ENCODE peak calls at places on chromosome 18, in seven cellular contexts. F is uterus; W is mucosa of descending colon; B is heart right ventricle; V is PC-9; C is fibroblast of lung; Z is CD8-positive, alpha-beta T cell. Y is an unnamed sample.

GRCh38 chr18:9874730-9875129 is 11.0 kb upstream of the TXNDC2 start:
- DNase-seq in F (no peak), W (no peak), B (no peak), V (no peak), C (no peak), Z (no peak), Y (no peak)

GRCh38 chr18:50401888-50402287 is 27.0 kb downstream of the SKA1 start:
- DNase-seq in F (no peak), W (peak; percentile 71), B (peak; percentile 29), V (peak; percentile 40), C (peak; percentile 9), Z (no peak), Y (no peak)

GRCh38 chr18:61893304-61893970 is 630 bp upstream of the RNF152 start:
- DNase-seq in F (peak; percentile 62), W (peak; percentile 72), B (peak; percentile 45), V (no peak), C (peak; percentile 48), Z (no peak), Y (peak; percentile 63)

GRCh38 chr18:74803769-74804168 is 206.1 kb downstream of the ZNF407 start:
- DNase-seq in F (no peak), W (no peak), B (no peak), V (no peak), C (no peak), Z (no peak), Y (no peak)

GRCh38 chr18:37501136-37501535 is 64.5 kb downstream of the CELF4 start:
- DNase-seq in F (no peak), W (no peak), B (no peak), V (no peak), C (no peak), Z (no peak), Y (no peak)

GRCh38 chr18:33034941-33035340 is 262.1 kb upstream of the KLHL14 start:
- DNase-seq in F (no peak), W (no peak), B (no peak), V (no peak), C (peak; percentile 75), Z (no peak), Y (no peak)

GRCh38 chr18:60018801-60019462 is 119.1 kb downstream of the PMAIP1 start:
- DNase-seq in F (no peak), W (no peak), B (no peak), V (no peak), C (peak; percentile 71), Z (no peak), Y (no peak)

GRCh38 chr18:27164905-27165304 is 20.2 kb downstream of the CHST9 start:
- DNase-seq in F (no peak), W (no peak), B (no peak), V (no peak), C (no peak), Z (no peak), Y (no peak)

GRCh38 chr18:3526421-3527354 is 76.7 kb downstream of the TGIF1 start:
- DNase-seq in F (no peak), W (no peak), B (no peak), V (no peak), C (peak; percentile 86), Z (no peak), Y (no peak)

GRCh38 chr18:39173022-39173421 is 1607.4 kb upstream of the CELF4 start:
- DNase-seq in F (no peak), W (no peak), B (no peak), V (no peak), C (peak; percentile 9), Z (no peak), Y (no peak)

GRCh38 chr18:2083691-2084090 is 487.6 kb downstream of the METTL4 start:
- DNase-seq in F (no peak), W (no peak), B (no peak), V (no peak), C (no peak), Z (no peak), Y (no peak)

GRCh38 chr18:38077219-38077618 is 511.6 kb upstream of the CELF4 start:
- DNase-seq in F (no peak), W (no peak), B (no peak), V (no peak), C (no peak), Z (no peak), Y (no peak)

GRCh38 chr18:24964213-24964612 is 387.8 kb downstream of the ZNF521 start:
- DNase-seq in F (no peak), W (peak; percentile 21), B (no peak), V (no peak), C (no peak), Z (no peak), Y (no peak)

GRCh38 chr18:43211059-43211458 is 66.2 kb downstream of the SYT4 start:
- DNase-seq in F (no peak), W (no peak), B (no peak), V (no peak), C (no peak), Z (no peak), Y (no peak)

GRCh38 chr18:4181882-4182568 is 273.1 kb downstream of the DLGAP1 start:
- DNase-seq in F (no peak), W (no peak), B (no peak), V (no peak), C (no peak), Z (no peak), Y (no peak)

GRCh38 chr18:23137093-23137640 is 1.9 kb downstream of the CABLES1 start:
- DNase-seq in F (no peak), W (no peak), B (no peak), V (peak; percentile 46), C (peak; percentile 48), Z (no peak), Y (no peak)

GRCh38 chr18:37419272-37419671 is 146.3 kb downstream of the CELF4 start:
- DNase-seq in F (no peak), W (no peak), B (no peak), V (no peak), C (peak; percentile 69), Z (no peak), Y (no peak)

GRCh38 chr18:50306944-50307343 is 19.5 kb upstream of the CXXC1 start:
- DNase-seq in F (no peak), W (no peak), B (no peak), V (peak; percentile 47), C (peak; percentile 91), Z (no peak), Y (no peak)

DNA sequence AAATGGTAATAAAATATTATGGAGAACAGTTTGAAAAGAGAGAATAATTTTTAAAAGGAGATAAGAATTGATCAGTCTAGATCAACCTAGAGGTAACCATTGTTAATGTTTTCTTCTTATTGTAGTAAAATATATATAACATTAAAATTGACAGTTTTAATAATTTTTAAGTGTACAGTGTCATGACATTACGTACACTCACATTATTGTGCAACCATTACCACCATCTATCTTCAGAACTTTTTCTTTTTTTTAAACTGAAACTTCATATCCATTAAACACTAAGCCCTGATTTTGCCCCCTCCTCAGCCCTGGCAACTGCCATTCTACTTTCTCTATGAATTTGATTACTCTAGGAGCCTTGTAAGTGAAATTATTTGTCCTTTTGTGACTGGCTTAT is 121.1 kb downstream of the LDLRAD4 start:
- DNase-seq in F (no peak), W (no peak), B (no peak), V (no peak), C (no peak), Z (no peak), Y (no peak)
- H3K36me3 ChIP-seq in F (no peaks in the 10 kb centered on the region), W (no peaks in the 10 kb centered on the region), B (no peaks in the 10 kb centered on the region), V (no peaks in the 10 kb centered on the region), C (no peaks in the 10 kb centered on the region), Z (no peaks in the 10 kb centered on the region), Y (no peaks in the 10 kb centered on the region)

GRCh38 chr18:55250729-55251128 is 291.5 kb upstream of the CCDC68 start:
- DNase-seq in F (no peak), W (no peak), B (no peak), V (no peak), C (peak; percentile 89), Z (no peak), Y (no peak)

GRCh38 chr18:55253814-55254213 is 294.6 kb upstream of the CCDC68 start:
- DNase-seq in F (no peak), W (no peak), B (no peak), V (no peak), C (no peak), Z (no peak), Y (no peak)

GRCh38 chr18:55252053-55252675 is 292.9 kb upstream of the CCDC68 start:
- DNase-seq in F (no peak), W (no peak), B (no peak), V (no peak), C (no peak), Z (no peak), Y (no peak)

GRCh38 chr18:55251186-55251995 is 292.1 kb upstream of the CCDC68 start:
- DNase-seq in F (peak; percentile 49), W (no peak), B (no peak), V (no peak), C (peak; percentile 70), Z (no peak), Y (peak; percentile 22)

DNA sequence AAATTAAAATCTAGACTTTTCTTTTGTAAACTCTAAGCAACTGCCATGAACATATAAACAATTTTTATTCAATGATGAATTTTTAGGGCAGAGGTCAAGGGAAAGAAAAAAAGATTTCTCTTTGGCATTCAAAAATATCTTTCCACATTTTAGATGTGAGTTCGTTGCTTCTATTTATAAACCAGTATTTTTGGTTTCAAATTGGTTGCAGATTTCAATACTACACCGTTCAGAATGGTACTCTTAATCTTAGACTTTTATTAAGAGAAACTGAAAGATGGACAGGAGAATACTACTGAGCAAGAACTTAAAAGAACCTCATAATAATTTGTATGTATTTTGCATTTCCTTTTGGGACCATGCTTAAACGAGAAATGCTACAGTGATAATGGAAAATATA is 293.7 kb upstream of the CCDC68 start:
- DNase-seq in F (no peak), W (no peak), B (no peak), V (no peak), C (no peak), Z (no peak), Y (no peak)
- H3K36me3 ChIP-seq in F (no peaks in the 10 kb centered on the region), W (no peaks in the 10 kb centered on the region), B (peaks cover 79% of the 10 kb centered on the region), V (no peaks in the 10 kb centered on the region), C (peaks cover 3% of the 10 kb centered on the region), Z (no peaks in the 10 kb centered on the region), Y (no peaks in the 10 kb centered on the region)

GRCh38 chr18:45900623-45901022 is 66.5 kb downstream of the EPG5 start:
- DNase-seq in F (no peak), W (no peak), B (no peak), V (no peak), C (no peak), Z (no peak), Y (no peak)
- H3K36me3 ChIP-seq in F (no peaks in the 10 kb centered on the region), W (peaks cover 19% of the 10 kb centered on the region), B (peaks cover 99% of the 10 kb centered on the region), V (peaks cover 23% of the 10 kb centered on the region), C (peaks cover 14% of the 10 kb centered on the region), Z (peaks cover 56% of the 10 kb centered on the region), Y (peaks cover 2% of the 10 kb centered on the region)

GRCh38 chr18:57544958-57545661 is 41.4 kb downstream of the FECH start:
- DNase-seq in F (no peak), W (no peak), B (no peak), V (no peak), C (no peak), Z (no peak), Y (no peak)

GRCh38 chr18:57547260-57547659 is 39.2 kb downstream of the FECH start:
- DNase-seq in F (no peak), W (no peak), B (no peak), V (no peak), C (no peak), Z (no peak), Y (no peak)

GRCh38 chr18:57555134-57555533 is 31.4 kb downstream of the FECH start:
- DNase-seq in F (no peak), W (no peak), B (no peak), V (no peak), C (no peak), Z (no peak), Y (no peak)

DNA sequence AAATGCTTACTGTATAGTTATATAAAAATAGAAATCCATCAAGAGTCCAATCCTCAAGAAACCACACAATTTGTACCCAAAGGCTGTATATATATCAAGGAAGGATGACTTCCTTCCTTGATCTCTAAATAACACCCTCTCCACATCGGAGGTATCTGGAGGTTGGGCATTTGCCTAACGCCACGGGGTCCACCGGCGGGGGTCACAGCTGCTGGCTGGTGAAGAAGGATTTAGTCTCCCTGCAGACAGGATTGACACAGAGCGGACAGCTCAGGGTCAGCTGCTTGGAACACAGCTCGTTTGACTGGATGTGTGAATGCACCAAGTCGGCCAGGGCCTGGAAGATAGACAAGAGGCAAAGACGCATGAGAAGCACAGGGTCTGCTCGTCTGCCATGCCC is 36.0 kb downstream of the FECH start:
- DNase-seq in F (no peak), W (no peak), B (no peak), V (no peak), C (no peak), Z (no peak), Y (no peak)
- H3K36me3 ChIP-seq in F (no peaks in the 10 kb centered on the region), W (no peaks in the 10 kb centered on the region), B (peaks cover 73% of the 10 kb centered on the region), V (peaks cover under 1% of the 10 kb centered on the region), C (no peaks in the 10 kb centered on the region), Z (peaks cover 4% of the 10 kb centered on the region), Y (peaks cover 3% of the 10 kb centered on the region)

Y was measured in prostate gland.